ENCODE peak calls at places on chromosomes 5 and 9, in seven cellular contexts. T, N, L, Y, C, B and V are unnamed samples.

GRCh38 chr9:125674981-125675973 is 31.7 kb downstream of the MAPKAP1 start:
- DNase-seq in T (no peak), N (no peak), L (no peak), Y (no peak), C (peak), B (no peak), V (no peak)

GRCh38 chr5:88142801-88143692 is 125.6 kb downstream of the TMEM161B start:
- DNase-seq in T (no peak), N (no peak), L (no peak), Y (no peak), C (no peak), B (no peak), V (no peak)

GRCh38 chr5:45578270-45578669 is 117.9 kb downstream of the HCN1 start:
- DNase-seq in T (no peak), N (no peak), L (no peak), Y (no peak), C (no peak), B (peak), V (no peak)

GRCh38 chr5:142358121-142358520 is 33.3 kb upstream of the SPRY4 start:
- DNase-seq in T (no peak), N (no peak), L (no peak), Y (no peak), C (no peak), B (no peak), V (no peak)

GRCh38 chr5:146731909-146732659 is 146.5 kb downstream of the PPP2R2B start:
- DNase-seq in T (no peak), N (no peak), L (no peak), Y (no peak), C (peak), B (no peak), V (no peak)

GRCh38 chr9:90009447-90009846 is 404.6 kb downstream of the GADD45G start:
- DNase-seq in T (no peak), N (no peak), L (no peak), Y (no peak), C (no peak), B (no peak), V (no peak)

GRCh38 chr9:127154390-127155191 is 32.2 kb upstream of the ANGPTL2 start:
- DNase-seq in T (no peak), N (no peak), L (no peak), Y (no peak), C (no peak), B (peak), V (no peak)

GRCh38 chr9:95131023-95131943 is 186.2 kb downstream of the FANCC start:
- DNase-seq in T (peak), N (peak), L (peak), Y (peak), C (peak), B (peak), V (peak)

GRCh38 chr9:113005777-113006176 is 6.2 kb downstream of the ZNF883 start:
- DNase-seq in T (no peak), N (no peak), L (no peak), Y (no peak), C (no peak), B (no peak), V (no peak)

GRCh38 chr9:74379718-74380117 is 117.4 kb upstream of the RORB start:
- DNase-seq in T (no peak), N (no peak), L (peak), Y (no peak), C (peak), B (peak), V (peak)

GRCh38 chr5:15691536-15691935 is 191.6 kb downstream of the FBXL7 start:
- DNase-seq in T (no peak), N (no peak), L (no peak), Y (no peak), C (no peak), B (no peak), V (no peak)

GRCh38 chr9:81826541-81826906 is 101.7 kb upstream of the SPATA31D4 start:
- DNase-seq in T (no peak), N (no peak), L (peak), Y (no peak), C (no peak), B (peak), V (no peak)

GRCh38 chr5:146027746-146028145 is 77.6 kb downstream of the PLAC8L1 start:
- DNase-seq in T (no peak), N (no peak), L (no peak), Y (no peak), C (no peak), B (no peak), V (peak)

GRCh38 chr5:78360674-78361225 is 333 bp downstream of the SCAMP1 start:
- DNase-seq in T (peak), N (peak), L (peak), Y (peak), C (no peak), B (peak), V (peak)

GRCh38 chr9:105138306-105138801 is 106.1 kb upstream of the SLC44A1 start:
- DNase-seq in T (no peak), N (no peak), L (no peak), Y (no peak), C (no peak), B (peak), V (peak)

GRCh38 chr5:135019314-135019713 is 14.7 kb downstream of the PITX1 start:
- DNase-seq in T (no peak), N (no peak), L (no peak), Y (no peak), C (no peak), B (no peak), V (no peak)

GRCh38 chr5:163569284-163569683 is 63.9 kb downstream of the MAT2B start:
- DNase-seq in T (no peak), N (no peak), L (no peak), Y (no peak), C (no peak), B (no peak), V (no peak)

GRCh38 chr9:133515615-133516255 is 9.0 kb downstream of the MYMK start:
- DNase-seq in T (no peak), N (no peak), L (no peak), Y (no peak), C (no peak), B (no peak), V (no peak)

GRCh38 chr9:127452481-127453092 is 1.3 kb downstream of the LRSAM1 start:
- DNase-seq in T (no peak), N (no peak), L (peak), Y (no peak), C (no peak), B (no peak), V (peak)

GRCh38 chr5:132961887-132962286 is 1.5 kb downstream of the AFF4 start:
- DNase-seq in T (no peak), N (no peak), L (no peak), Y (no peak), C (no peak), B (no peak), V (no peak)

GRCh38 chr9:123640792-123641222 is 284.8 kb downstream of the CRB2 start:
- DNase-seq in T (no peak), N (no peak), L (no peak), Y (no peak), C (no peak), B (no peak), V (no peak)

GRCh38 chr9:93646640-93647178 is 70.3 kb downstream of the PHF2 start:
- DNase-seq in T (no peak), N (no peak), L (no peak), Y (no peak), C (no peak), B (no peak), V (no peak)

GRCh38 chr5:76544268-76544926 is 78.8 kb downstream of the F2RL2 start:
- DNase-seq in T (no peak), N (peak), L (no peak), Y (peak), C (peak), B (peak), V (peak)

GRCh38 chr5:173793677-173794570 is 94.2 kb upstream of the CPEB4 start:
- DNase-seq in T (no peak), N (no peak), L (no peak), Y (no peak), C (no peak), B (no peak), V (peak)

GRCh38 chr9:76415731-76416130 is 21.5 kb upstream of the RFK start:
- DNase-seq in T (no peak), N (no peak), L (peak), Y (no peak), C (no peak), B (no peak), V (peak)

GRCh38 chr5:168472329-168472728 is 13.9 kb upstream of the RARS1 start:
- DNase-seq in T (no peak), N (no peak), L (no peak), Y (no peak), C (no peak), B (no peak), V (peak)

GRCh38 chr5:69083412-69083811 is 10.4 kb upstream of the SLC30A5 start:
- DNase-seq in T (no peak), N (no peak), L (no peak), Y (no peak), C (peak), B (no peak), V (peak)

GRCh38 chr5:95823738-95824609 is 1.4 kb upstream of the GLRX start:
- DNase-seq in T (no peak), N (peak), L (no peak), Y (no peak), C (peak), B (no peak), V (peak)

GRCh38 chr9:97441729-97442128 is 29.8 kb downstream of the TDRD7 start:
- DNase-seq in T (no peak), N (no peak), L (no peak), Y (no peak), C (no peak), B (no peak), V (no peak)

GRCh38 chr5:134140530-134141201 is 26.2 kb downstream of the TCF7 start:
- DNase-seq in T (no peak), N (no peak), L (peak), Y (no peak), C (no peak), B (peak), V (peak)

GRCh38 chr5:73301208-73302088 is 128.5 kb downstream of the TMEM174 start:
- DNase-seq in T (no peak), N (no peak), L (no peak), Y (no peak), C (no peak), B (no peak), V (no peak)

GRCh38 chr9:80449513-80449912 is 877.7 kb downstream of the TLE4 start:
- DNase-seq in T (no peak), N (no peak), L (no peak), Y (no peak), C (no peak), B (no peak), V (no peak)

GRCh38 chr5:124408738-124409453 is 337.5 kb downstream of the ZNF608 start:
- DNase-seq in T (no peak), N (no peak), L (no peak), Y (no peak), C (no peak), B (no peak), V (no peak)

GRCh38 chr5:138972230-138972629 is 97.1 kb upstream of the LRRTM2 start:
- DNase-seq in T (no peak), N (no peak), L (no peak), Y (no peak), C (no peak), B (no peak), V (no peak)

GRCh38 chr9:125431741-125432271 is 170.2 kb downstream of the GAPVD1 start:
- DNase-seq in T (no peak), N (no peak), L (no peak), Y (no peak), C (no peak), B (no peak), V (no peak)

GRCh38 chr5:58366461-58366860 is 93.4 kb downstream of the PLK2 start:
- DNase-seq in T (no peak), N (no peak), L (no peak), Y (no peak), C (no peak), B (peak), V (no peak)

GRCh38 chr9:113985968-113986585 is 92.0 kb downstream of the AMBP start:
- DNase-seq in T (no peak), N (no peak), L (no peak), Y (no peak), C (no peak), B (no peak), V (no peak)

GRCh38 chr5:175840050-175840841 is 31.1 kb upstream of the CPLX2 start:
- DNase-seq in T (no peak), N (peak), L (no peak), Y (no peak), C (no peak), B (no peak), V (no peak)

GRCh38 chr9:137486545-137487453 is 27.7 kb upstream of the NSMF start:
- DNase-seq in T (no peak), N (no peak), L (no peak), Y (no peak), C (no peak), B (no peak), V (no peak)